ENCODE peak calls at places on chromosome 20, in ten cellular contexts. F is COLO829, X is left colon, Q is NCI-H460, K is sigmoid colon, D is GM10248, R is ascending aorta, C is H7, L is bronchial epithelial cell, H is Caki2. Y is an unnamed sample.

GRCh38 chr20:4813839-4814695 is 92.4 kb downstream of the PRND start:
- DNase-seq in F (no peak), X (no peak), Q (no peak), K (no peak), D (peak), R (no peak), C (no peak), L (peak), H (no peak), Y (no peak)

GRCh38 chr20:61819921-61820825 is 245.5 kb downstream of the TAF4 start:
- DNase-seq in F (no peak), X (no peak), Q (no peak), K (no peak), D (no peak), R (no peak), C (no peak), L (no peak), H (no peak), Y (no peak)

GRCh38 chr20:2379511-2380229 is 1.0 kb upstream of the TGM6 start:
- DNase-seq in F (no peak), X (no peak), Q (no peak), K (no peak), D (no peak), R (no peak), C (peak), L (no peak), H (no peak), Y (no peak)

GRCh38 chr20:64080813-64081619 is 1.1 kb downstream of the OPRL1 start:
- DNase-seq in F (no peak), X (no peak), Q (no peak), K (no peak), D (no peak), R (no peak), C (no peak), L (no peak), H (no peak), Y (no peak)

GRCh38 chr20:46999821-47000465 is 105.3 kb downstream of the EYA2 start:
- DNase-seq in F (no peak), X (no peak), Q (no peak), K (no peak), D (no peak), R (no peak), C (no peak), L (no peak), H (no peak), Y (no peak)

GRCh38 chr20:53154540-53154939 is 182.4 kb downstream of the TSHZ2 start:
- DNase-seq in F (no peak), X (no peak), Q (no peak), K (no peak), D (no peak), R (no peak), C (no peak), L (peak), H (no peak), Y (peak)

GRCh38 chr20:57526067-57526884 is 1.3 kb upstream of the CTCFL start:
- DNase-seq in F (no peak), X (no peak), Q (no peak), K (no peak), D (no peak), R (no peak), C (peak), L (no peak), H (no peak), Y (no peak)

GRCh38 chr20:46022411-46023147 is 6.4 kb upstream of the SLC12A5 start:
- DNase-seq in F (peak), X (no peak), Q (no peak), K (no peak), D (peak), R (no peak), C (peak), L (no peak), H (peak), Y (no peak)

GRCh38 chr20:24842591-24843442 is 106.3 kb upstream of the CST7 start:
- DNase-seq in F (no peak), X (peak), Q (no peak), K (no peak), D (peak), R (no peak), C (no peak), L (no peak), H (peak), Y (no peak)

GRCh38 chr20:2246081-2246491 is 49.7 kb upstream of the TGM3 start:
- DNase-seq in F (no peak), X (no peak), Q (no peak), K (no peak), D (no peak), R (no peak), C (peak), L (no peak), H (no peak), Y (no peak)

GRCh38 chr20:11350126-11351005 is 567.3 kb upstream of the BTBD3 start:
- DNase-seq in F (no peak), X (no peak), Q (no peak), K (no peak), D (no peak), R (no peak), C (no peak), L (peak), H (no peak), Y (peak)

GRCh38 chr20:49810491-49811190 is 2.0 kb upstream of the SLC9A8 start:
- DNase-seq in F (no peak), X (no peak), Q (no peak), K (no peak), D (no peak), R (no peak), C (no peak), L (peak), H (no peak), Y (no peak)

GRCh38 chr20:3680701-3681351 is 984 bp downstream of the ADAM33 start:
- DNase-seq in F (no peak), X (no peak), Q (no peak), K (peak), D (no peak), R (no peak), C (peak), L (no peak), H (no peak), Y (no peak)